ENCODE peak calls at places on chromosomes 12 and 14, in seven cellular contexts. I is left colon; M is activated T-cell treated with anti-CD3 and anti-CD28 coated beads, Interleukin-2, amount 50 U/mL, for 72 hours; V is HT1080; Z is gastrocnemius medialis; N is fibroblast of gingiva; Y is iris pigment epithelial cell. J is an unnamed sample.

GRCh38 chr12:132477009-132477702 is 12.8 kb upstream of the FBRSL1 start:
- DNase-seq in Y (no peak), I (no peak), N (no peak), Z (no peak), V (no peak), M (no peak), J (no peak)

GRCh38 chr14:102999227-102999895 is 58.0 kb downstream of the CDC42BPB start:
- DNase-seq in N (no peak), V (no peak), Y (peak; percentile 35), I (no peak), M (no peak), Z (no peak), J (no peak)

GRCh38 chr12:120830052-120830940 is 73.9 kb downstream of the SPPL3 start:
- DNase-seq in Z (no peak), Y (peak; percentile 55), V (no peak), M (no peak), I (no peak), N (no peak), J (no peak)

GRCh38 chr12:75349946-75350345 is 15.5 kb downstream of the GLIPR1L1 start:
- DNase-seq in Y (no peak), N (no peak), I (no peak), V (no peak), Z (no peak), M (no peak), J (no peak)

GRCh38 chr12:57836442-57837375 is 9.8 kb downstream of the CTDSP2 start:
- DNase-seq in N (peak; percentile 66), Y (peak; percentile 87), I (peak; percentile 80), V (peak; percentile 79), M (peak; percentile 48), Z (no peak), J (peak; percentile 45)

GRCh38 chr12:21773263-21773741 is 1.2 kb downstream of the KCNJ8 start:
- DNase-seq in N (no peak), I (peak; percentile 31), Z (peak; percentile 26), V (no peak), Y (no peak), M (peak; percentile 24), J (no peak)

GRCh38 chr12:114682101-114682919 is 1.7 kb downstream of the TBX3 start:
- DNase-seq in M (no peak), Y (no peak), Z (no peak), N (no peak), I (no peak), V (no peak), J (no peak)

GRCh38 chr14:52910597-52910996 is 40.3 kb downstream of the FERMT2 start:
- DNase-seq in Z (no peak), N (peak; percentile 49), Y (no peak), V (no peak), I (no peak), M (no peak), J (no peak)

GRCh38 chr14:49875640-49876198 is 17.2 kb upstream of the ARF6 start:
- DNase-seq in N (no peak), V (no peak), Z (no peak), Y (no peak), M (no peak), I (no peak), J (no peak)

GRCh38 chr12:58095002-58095401 is 153.6 kb downstream of the ATP23 start:
- DNase-seq in I (no peak), Z (no peak), N (no peak), M (no peak), V (no peak), Y (no peak), J (no peak)

GRCh38 chr12:1605129-1606020 is 11.0 kb upstream of the FBXL14 start:
- DNase-seq in N (peak; percentile 85), M (peak; percentile 67), Y (peak; percentile 83), V (peak; percentile 78), Z (peak; percentile 47), I (peak; percentile 81), J (no peak)

GRCh38 chr14:73796881-73797539 is 54.6 kb upstream of the PTGR2 start:
- DNase-seq in N (no peak), Z (no peak), I (no peak), M (no peak), Y (no peak), V (no peak), J (no peak)

GRCh38 chr14:22780941-22781605 is 14.6 kb downstream of the OXA1L start:
- DNase-seq in Z (no peak), Y (no peak), V (no peak), I (no peak), M (no peak), N (no peak), J (no peak)

GRCh38 chr12:121827351-121828099 is 23.7 kb downstream of the SETD1B start:
- DNase-seq in M (no peak), I (no peak), N (no peak), V (no peak), Z (no peak), Y (no peak), J (no peak)